ENCODE peak calls at places on chromosomes 5 and 9, in nine cellular contexts. N, L, P, E, D, O, M, X and I are unnamed samples.

GRCh38 chr9:128102196-128102595 is 25.3 kb downstream of the PTGES2 start:
- DNase-seq in N (no peak), L (no peak), P (no peak), E (no peak), D (no peak), O (no peak), M (no peak), X (no peak), I (no peak)

GRCh38 chr5:81696418-81697397 is 54.2 kb downstream of the SSBP2 start:
- DNase-seq in N (no peak), L (no peak), P (no peak), E (no peak), D (no peak), O (no peak), M (no peak), X (no peak), I (no peak)

GRCh38 chr5:14716755-14717752 is 52.5 kb downstream of the OTULIN start:
- DNase-seq in N (no peak), L (no peak), P (peak), E (no peak), D (no peak), O (no peak), M (no peak), X (no peak), I (no peak)

GRCh38 chr5:75707911-75708509 is 9.2 kb downstream of the POC5 start:
- DNase-seq in N (no peak), L (no peak), P (peak), E (peak), D (no peak), O (no peak), M (no peak), X (no peak), I (no peak)

GRCh38 chr5:14110680-14111079 is 32.5 kb upstream of the TRIO start:
- DNase-seq in N (no peak), L (peak), P (peak), E (peak), D (peak), O (peak), M (peak), X (no peak), I (no peak)

GRCh38 chr5:103425686-103426454 is 136.7 kb downstream of the NUDT12 start:
- DNase-seq in N (peak), L (peak), P (no peak), E (peak), D (no peak), O (peak), M (peak), X (no peak), I (no peak)

GRCh38 chr9:706073-706472 is 135.4 kb upstream of the DMRT1 start:
- DNase-seq in N (no peak), L (no peak), P (no peak), E (no peak), D (no peak), O (no peak), M (no peak), X (no peak), I (no peak)

GRCh38 chr9:114078021-114078780 is at the start of gene AMBP:
- DNase-seq in N (no peak), L (peak), P (peak), E (no peak), D (no peak), O (no peak), M (no peak), X (peak), I (no peak)

GRCh38 chr9:110969971-110970381 is 68.3 kb downstream of the LPAR1 start:
- DNase-seq in N (no peak), L (peak), P (peak), E (peak), D (peak), O (peak), M (peak), X (no peak), I (no peak)

DNA sequence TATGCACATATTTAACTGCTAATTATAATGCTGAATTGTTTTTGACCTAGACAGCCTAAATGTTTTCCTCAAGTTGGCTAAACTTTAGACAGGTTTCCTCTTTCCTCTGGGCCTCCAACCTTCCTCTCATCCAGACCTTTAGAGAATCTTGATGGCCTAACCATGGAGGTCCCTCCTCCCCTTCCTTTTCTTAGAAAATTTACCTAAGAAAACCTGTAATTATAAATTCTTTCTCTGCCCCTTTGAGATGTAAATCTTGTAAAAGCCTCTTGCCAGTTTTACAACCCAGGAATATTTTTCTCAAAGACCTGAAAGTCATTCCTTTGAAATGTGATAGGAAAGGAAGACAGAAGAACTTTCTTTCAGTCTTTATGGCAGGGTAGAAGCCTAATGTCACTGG is 1752.6 kb upstream of the C9orf72 start:
- DNase-seq in N (no peak), L (no peak), P (no peak), E (no peak), D (no peak), O (no peak), M (no peak), X (no peak), I (no peak)
- H3K4me3 ChIP-seq in N (no peak), L (no peak), P (no peak), E (no peak), D (no peak), O (no peak), M (no peak), X (no peak), I (no peak)

GRCh38 chr9:21395778-21396717 is 10.8 kb upstream of the IFNA2 start:
- DNase-seq in N (no peak), L (peak), P (peak), E (no peak), D (peak), O (peak), M (no peak), X (peak), I (no peak)
- TF ChIP-seq CTCF in N (peak), L (peak), P (peak), E (peak), D (peak), O (peak), M (peak), X (peak), I (peak)

GRCh38 chr5:63962345-63962744 is at the start of gene HTR1A:
- DNase-seq in N (no peak), L (no peak), P (no peak), E (no peak), D (no peak), O (no peak), M (no peak), X (no peak), I (no peak)
- H3K4me3 ChIP-seq in N (no peak), L (no peak), P (no peak), E (no peak), D (no peak), O (no peak), M (no peak), X (peak), I (no peak)

GRCh38 chr5:154868702-154869101 is 10.3 kb downstream of the CNOT8 start:
- DNase-seq in N (no peak), L (peak), P (peak), E (no peak), D (no peak), O (peak), M (no peak), X (peak), I (no peak)
- TF ChIP-seq CTCF in N (no peak), L (peak), P (peak), E (peak), D (no peak), O (no peak), M (no peak), X (peak), I (peak)

GRCh38 chr5:132622608-132623007 is 35.4 kb upstream of the IL13 start:
- DNase-seq in N (no peak), L (no peak), P (no peak), E (no peak), D (no peak), O (no peak), M (no peak), X (no peak), I (no peak)
- H3K4me3 ChIP-seq in N (no peak), L (no peak), P (no peak), E (no peak), D (no peak), O (no peak), M (no peak), X (no peak), I (no peak)

GRCh38 chr5:177369913-177370487 is 12.3 kb downstream of the RGS14 start:
- DNase-seq in N (no peak), L (no peak), P (no peak), E (no peak), D (no peak), O (no peak), M (no peak), X (no peak), I (no peak)

GRCh38 chr5:177371120-177371537 is 13.1 kb upstream of the SLC34A1 start:
- DNase-seq in N (no peak), L (no peak), P (no peak), E (no peak), D (no peak), O (no peak), M (no peak), X (no peak), I (no peak)

GRCh38 chr5:177367981-177368960 is 10.5 kb downstream of the RGS14 start:
- DNase-seq in N (no peak), L (no peak), P (peak), E (no peak), D (no peak), O (no peak), M (no peak), X (no peak), I (no peak)

GRCh38 chr5:177370488-177371119 is 12.9 kb downstream of the RGS14 start:
- DNase-seq in N (peak), L (peak), P (peak), E (peak), D (peak), O (peak), M (peak), X (peak), I (peak)

DNA sequence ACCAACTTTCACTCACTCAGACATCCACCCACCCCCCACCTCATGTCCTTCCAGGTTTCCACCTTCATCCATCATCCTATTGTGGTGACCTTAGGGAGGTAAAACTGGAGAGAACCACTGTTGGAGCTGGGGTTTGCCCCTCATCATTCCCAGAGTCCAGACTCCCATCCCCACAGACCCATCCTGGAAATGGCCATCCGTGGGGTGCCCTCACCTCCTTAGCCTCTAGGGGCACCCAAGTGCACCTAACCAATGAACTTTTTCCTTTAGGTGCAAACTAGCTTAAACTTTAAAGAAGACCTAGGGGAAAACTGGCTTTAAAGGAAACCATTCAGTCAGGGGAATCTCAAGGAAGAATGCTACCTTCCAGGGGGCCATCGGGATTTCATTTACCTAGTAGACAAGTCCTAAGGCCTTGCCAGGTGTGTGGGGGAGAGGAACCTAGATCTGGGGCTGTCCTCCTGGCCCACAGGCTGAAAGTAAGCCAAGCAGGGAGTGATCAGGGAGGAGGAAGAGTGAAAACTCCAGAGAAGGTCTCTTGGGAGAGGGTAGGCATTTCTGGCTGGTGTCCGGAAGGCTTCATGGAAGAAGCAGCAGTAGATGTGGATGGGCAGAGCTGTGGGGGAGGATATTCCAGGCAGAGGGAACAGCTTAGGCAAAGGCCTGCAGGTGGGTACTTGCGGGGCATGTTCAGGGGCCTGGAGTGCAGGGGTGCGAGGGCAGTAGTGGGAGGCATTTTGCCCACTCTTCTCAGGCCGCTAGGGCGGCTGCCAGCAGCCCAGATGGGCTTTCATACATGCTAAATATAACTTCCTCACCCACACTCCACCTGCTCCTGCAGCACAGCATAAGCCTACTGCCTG is 11.6 kb downstream of the RGS14 start:
- DNase-seq in N (no peak), L (peak), P (peak), E (no peak), D (peak), O (peak), M (no peak), X (peak), I (no peak)
- TF ChIP-seq CTCF in N (peak), L (peak), P (peak), E (peak), D (peak), O (peak), M (peak), X (peak), I (peak)